ENCODE peak calls at places on chromosomes 16 and 17, in six cellular contexts. X, P, B, G, C and N are unnamed samples.

GRCh38 chr16:69276143-69277115 is 34.7 kb upstream of the VPS4A start:
- DNase-seq in B (no peak), P (no peak), X (no peak), C (peak; percentile 83), G (no peak), N (no peak)

GRCh38 chr17:28763804-28764266 is 20.0 kb downstream of the TRAF4 start:
- DNase-seq in B (peak; percentile 77), P (no peak), C (peak; percentile 78), G (peak; percentile 68), X (peak; percentile 81), N (no peak)

GRCh38 chr17:19317359-19318095 is 45.0 kb downstream of the B9D1 start:
- DNase-seq in G (peak; percentile 89), P (peak; percentile 74), B (peak; percentile 65), X (no peak), C (no peak), N (no peak)

GRCh38 chr16:86492267-86492960 is 17.9 kb upstream of the FOXF1 start:
- DNase-seq in X (no peak), P (no peak), G (no peak), B (no peak), C (no peak), N (no peak)

GRCh38 chr16:29806641-29807425 is 504 bp downstream of the MAZ start:
- DNase-seq in B (peak; percentile 61), P (no peak), G (peak; percentile 76), C (peak; percentile 70), X (no peak), N (no peak)

GRCh38 chr16:23207485-23207884 is 24.9 kb downstream of the SCNN1G start:
- DNase-seq in C (peak; percentile 57), X (no peak), P (no peak), B (no peak), G (no peak), N (no peak)

GRCh38 chr17:16282522-16282921 is 65.5 kb downstream of the PIGL start:
- DNase-seq in G (no peak), X (no peak), C (no peak), B (no peak), P (no peak), N (no peak)

GRCh38 chr16:67669499-67670101 is 3.0 kb downstream of the C16orf86 start:
- DNase-seq in B (no peak), G (no peak), P (no peak), X (no peak), C (no peak), N (no peak)

GRCh38 chr16:29977063-29977462 is 3.4 kb downstream of the TAOK2 start:
- DNase-seq in P (no peak), C (peak; percentile 3), G (no peak), B (no peak), X (no peak), N (no peak)

GRCh38 chr17:49132699-49133364 is at the start of gene B4GALNT2:
- DNase-seq in X (peak; percentile 83), C (peak; percentile 39), G (no peak), P (no peak), B (no peak), N (no peak)

GRCh38 chr17:8557176-8557806 is 73.2 kb downstream of the MYH10 start:
- DNase-seq in C (no peak), X (no peak), B (no peak), P (no peak), G (no peak), N (no peak)

GRCh38 chr16:58859958-58860669 is 126.0 kb upstream of the GOT2 start:
- DNase-seq in P (no peak), G (no peak), C (peak; percentile 49), X (no peak), B (peak; percentile 50), N (no peak)

GRCh38 chr17:76139801-76140660 is 1.0 kb downstream of the FOXJ1 start:
- DNase-seq in G (no peak), C (peak; percentile 74), X (no peak), B (peak; percentile 64), P (no peak), N (no peak)

GRCh38 chr17:62704381-62704971 is 77.0 kb downstream of the MRC2 start:
- DNase-seq in C (no peak), G (no peak), B (peak; percentile 44), X (peak; percentile 38), P (no peak), N (no peak)

GRCh38 chr17:50028207-50029120 is 27.4 kb upstream of the ITGA3 start:
- DNase-seq in P (no peak), B (no peak), X (peak; percentile 95), G (no peak), C (peak; percentile 46), N (no peak)

GRCh38 chr16:17211797-17212196 is 259.0 kb downstream of the XYLT1 start:
- DNase-seq in B (peak; percentile 15), P (no peak), X (no peak), C (peak; percentile 21), G (peak; percentile 34), N (no peak)

GRCh38 chr17:6507535-6507934 is 48.8 kb downstream of the PITPNM3 start:
- DNase-seq in G (no peak), X (peak; percentile 92), B (no peak), C (no peak), P (no peak), N (no peak)

GRCh38 chr16:87736003-87736382 is 29.8 kb downstream of the KLHDC4 start:
- DNase-seq in X (no peak), P (no peak), B (no peak), G (no peak), C (no peak), N (no peak)

GRCh38 chr16:4320030-4320429 is 4.2 kb downstream of the GLIS2 start:
- DNase-seq in X (no peak), P (no peak), C (no peak), G (no peak), B (no peak), N (no peak)

GRCh38 chr17:18093616-18094408 is 6.1 kb downstream of the DRG2 start:
- DNase-seq in C (no peak), G (peak; percentile 78), X (peak; percentile 63), P (no peak), B (peak; percentile 37), N (no peak)

GRCh38 chr17:79033741-79034501 is 10.0 kb downstream of the C1QTNF1 start:
- DNase-seq in B (no peak), G (no peak), P (no peak), C (peak; percentile 52), X (no peak), N (no peak)

GRCh38 chr16:10123141-10123540 is 59.1 kb downstream of the GRIN2A start:
- DNase-seq in C (no peak), B (no peak), P (no peak), G (no peak), X (no peak), N (no peak)

GRCh38 chr16:66507731-66508239 is 42.1 kb downstream of the TK2 start:
- DNase-seq in G (no peak), C (no peak), B (no peak), X (peak; percentile 36), P (no peak), N (no peak)

GRCh38 chr16:7849891-7850290 is 517.2 kb downstream of the RBFOX1 start:
- DNase-seq in X (no peak), P (no peak), C (no peak), G (no peak), B (no peak), N (no peak)

DNA sequence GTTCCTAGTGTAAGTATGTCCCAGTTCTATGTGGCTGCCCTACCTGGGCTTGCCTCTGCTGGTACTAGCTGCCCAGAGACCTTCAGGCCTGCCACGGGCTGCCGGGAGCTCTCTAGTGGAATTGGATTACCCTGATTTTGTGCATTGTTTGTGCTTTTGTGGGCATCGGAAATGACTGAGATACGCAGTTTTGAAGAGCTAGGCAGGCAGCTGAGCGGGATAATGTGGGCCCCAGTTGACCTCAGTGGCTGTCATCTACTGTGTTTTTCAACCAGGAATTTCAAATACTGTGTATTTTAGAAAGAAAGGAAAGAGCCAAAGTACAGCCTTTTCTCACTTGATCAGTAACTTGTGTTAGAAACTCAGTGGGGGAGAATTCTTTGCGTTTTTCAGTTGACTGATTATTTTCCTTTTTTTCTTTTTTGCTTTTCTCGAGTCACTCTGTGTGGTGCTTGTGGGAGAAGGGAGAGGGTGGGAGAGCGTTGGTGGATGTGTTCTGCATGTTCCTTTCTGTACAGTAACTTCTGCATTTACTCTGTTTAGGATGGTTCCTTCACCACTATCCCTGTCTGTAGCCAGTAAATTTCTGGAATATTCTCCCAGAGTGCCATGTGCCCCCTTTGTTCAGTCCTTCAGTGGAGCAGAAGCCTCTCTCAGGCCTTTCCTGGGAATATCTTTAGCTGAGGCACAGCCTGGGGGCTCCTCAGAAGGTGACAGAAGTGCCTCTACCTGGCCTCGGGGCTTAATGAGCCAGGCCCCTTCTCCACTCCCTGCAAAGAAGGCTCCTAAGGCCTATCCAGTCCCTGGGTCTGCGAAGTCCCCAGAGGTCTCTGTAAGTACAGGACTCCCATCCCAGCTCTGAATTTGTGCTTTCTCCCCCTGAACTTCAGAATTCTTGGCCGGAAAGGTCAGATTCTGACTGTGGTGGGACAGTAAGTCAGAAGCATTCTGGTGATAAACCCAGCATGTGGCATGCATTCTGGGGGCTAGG is 15.0 kb upstream of the SLC12A3 start:
- DNase-seq in P (no peak), B (no peak), X (no peak), G (peak; percentile 84), C (no peak), N (no peak)
- TF ChIP-seq CHD2 in P (no peak), B (no peak), X (no peak), G (no peak), C (no peak), N (no peak)

GRCh38 chr17:77548967-77549366 is 408.2 kb downstream of the SEC14L1 start:
- DNase-seq in X (no peak), P (no peak), C (no peak), B (no peak), G (no peak), N (no peak)
- TF ChIP-seq CHD2 in X (no peak), P (no peak), C (no peak), B (no peak), G (no peak), N (no peak)

GRCh38 chr16:8916541-8917225 is 34.5 kb downstream of the LITAFD start:
- DNase-seq in G (no peak), C (no peak), P (no peak), B (no peak), X (no peak), N (no peak)

GRCh38 chr16:8919934-8920465 is 37.8 kb downstream of the LITAFD start:
- DNase-seq in X (no peak), G (no peak), C (no peak), P (no peak), B (no peak), N (no peak)

GRCh38 chr16:8920676-8921625 is 38.8 kb downstream of the LITAFD start:
- DNase-seq in B (no peak), G (no peak), P (no peak), X (no peak), C (no peak), N (no peak)

GRCh38 chr16:8921626-8921984 is 39.5 kb downstream of the LITAFD start:
- DNase-seq in P (no peak), C (no peak), X (no peak), G (no peak), B (no peak), N (no peak)

GRCh38 chr16:8919089-8919933 is 37.2 kb downstream of the LITAFD start:
- DNase-seq in G (no peak), B (no peak), C (no peak), X (no peak), P (no peak), N (no peak)
- TF ChIP-seq CHD2 in G (peak; percentile 30), B (no peak), C (no peak), X (no peak), P (no peak), N (no peak)

DNA sequence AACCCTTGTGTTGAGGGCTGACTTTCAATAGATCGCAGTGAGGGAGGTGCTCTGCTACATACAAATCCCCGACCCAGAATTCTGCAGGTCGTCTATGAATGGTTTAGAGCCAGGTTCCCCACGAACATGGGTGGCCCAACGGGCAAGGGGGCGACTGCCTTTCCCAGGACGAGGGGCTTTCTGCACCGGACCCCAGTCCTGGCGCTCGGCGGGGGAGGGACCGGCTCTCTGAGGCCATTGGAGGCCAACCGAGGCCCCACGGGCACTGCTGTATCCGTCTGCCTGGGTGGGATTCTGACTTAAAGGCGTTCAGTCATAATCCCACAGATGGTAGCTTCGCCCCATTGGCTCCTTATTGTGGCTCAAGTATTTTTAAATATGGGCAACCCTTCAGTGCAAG is 21.2 kb downstream of the SEC14L1 start:
- DNase-seq in B (no peak), X (no peak), P (no peak), G (no peak), C (no peak), N (no peak)
- TF ChIP-seq CHD2 in B (no peak), X (no peak), P (no peak), G (no peak), C (no peak), N (no peak)